ENCODE peak calls at places on chromosomes 5 and 9, in eight cellular contexts. I is pancreas, A is stomach, H is fibroblast of lung, B is mucosa of descending colon, K is body of pancreas, F is uterus, X is right atrium auricular region. R is an unnamed sample. For H3K4me1, the result is how much of the 10 kb centered on the place peaks cover.

GRCh38 chr9:14769235-14769580 is 46.7 kb upstream of the CER1 start:
- DNase-seq in X (no peak), K (no peak), A (no peak), H (peak), B (no peak), I (no peak), F (no peak), R (no peak)

GRCh38 chr5:55657443-55657842 is 54.7 kb downstream of the SLC38A9 start:
- DNase-seq in I (no peak), B (no peak), X (no peak), F (no peak), K (no peak), A (no peak), H (no peak), R (no peak)

GRCh38 chr5:14663734-14664269 is 716 bp upstream of the OTULIN start:
- DNase-seq in K (no peak), H (no peak), I (no peak), X (no peak), B (peak), F (no peak), A (no peak), R (no peak)

GRCh38 chr9:6302417-6302816 is 25.8 kb upstream of the TPD52L3 start:
- DNase-seq in X (no peak), F (no peak), B (no peak), A (no peak), K (no peak), H (peak), I (no peak), R (no peak)

GRCh38 chr9:32703635-32704034 is 68.2 kb upstream of the TAF1L start:
- DNase-seq in B (no peak), A (no peak), I (no peak), H (no peak), F (no peak), X (no peak), K (no peak), R (no peak)

GRCh38 chr5:52841114-52841513 is 53.4 kb downstream of the ITGA1 start:
- DNase-seq in A (no peak), F (no peak), X (no peak), B (no peak), K (no peak), H (no peak), I (no peak), R (no peak)

GRCh38 chr5:125277494-125278154 is 531.2 kb upstream of the ZNF608 start:
- DNase-seq in H (peak), F (no peak), I (no peak), A (no peak), B (no peak), K (no peak), X (no peak), R (no peak)

GRCh38 chr9:36905101-36906066 is 128.7 kb downstream of the PAX5 start:
- DNase-seq in I (no peak), A (no peak), K (no peak), B (no peak), H (no peak), F (no peak), X (no peak), R (no peak)

GRCh38 chr5:93035194-93035593 is 545.8 kb downstream of the NR2F1-AS1 start:
- DNase-seq in I (no peak), X (no peak), H (peak), A (no peak), K (no peak), B (no peak), F (no peak), R (no peak)

GRCh38 chr9:128394404-128395168 is 23.4 kb downstream of the URM1 start:
- DNase-seq in K (no peak), F (no peak), X (no peak), B (no peak), A (no peak), I (no peak), H (no peak), R (no peak)

GRCh38 chr9:103991698-103992097 is 102.4 kb upstream of the SMC2 start:
- DNase-seq in F (no peak), I (no peak), A (no peak), B (no peak), X (no peak), H (no peak), K (no peak), R (no peak)

GRCh38 chr9:122005597-122005996 is 87.5 kb downstream of the TTLL11 start:
- DNase-seq in H (peak), I (no peak), K (no peak), F (no peak), X (peak), A (no peak), B (no peak), R (no peak)

GRCh38 chr5:175464414-175465233 is 13.7 kb upstream of the SFXN1 start:
- DNase-seq in B (no peak), I (no peak), H (peak), A (peak), F (no peak), X (no peak), K (peak), R (peak)

GRCh38 chr9:3954228-3954949 is 345.5 kb downstream of the GLIS3 start:
- DNase-seq in X (no peak), H (no peak), K (no peak), A (no peak), B (no peak), I (no peak), F (no peak), R (no peak)

GRCh38 chr9:124780060-124780756 is 3.3 kb downstream of the OLFML2A start:
- DNase-seq in F (no peak), B (peak), H (no peak), A (peak), X (peak), I (no peak), K (no peak), R (peak)

GRCh38 chr9:69573666-69574456 is 98.3 kb downstream of the APBA1 start:
- DNase-seq in X (no peak), B (no peak), F (no peak), K (no peak), A (no peak), I (no peak), H (peak), R (no peak)

GRCh38 chr9:27192291-27192960 is 83.4 kb downstream of the TEK start:
- DNase-seq in F (no peak), I (no peak), X (no peak), B (no peak), A (no peak), H (peak), K (no peak), R (no peak)

GRCh38 chr5:143403607-143404415 is at the start of gene NR3C1:
- DNase-seq in X (peak), I (peak), F (peak), K (peak), H (peak), B (peak), A (peak), R (peak)

GRCh38 chr9:122016789-122017188 is 76.3 kb downstream of the TTLL11 start:
- DNase-seq in A (no peak), B (no peak), I (no peak), X (no peak), K (no peak), F (no peak), H (no peak), R (no peak)

GRCh38 chr5:151239237-151239861 is 13.6 kb upstream of the GM2A start:
- DNase-seq in F (peak), H (peak), X (peak), K (peak), B (peak), I (peak), A (peak), R (peak)

GRCh38 chr5:56270058-56270457 is 36.9 kb upstream of the ANKRD55 start:
- DNase-seq in X (no peak), I (no peak), B (no peak), F (no peak), A (no peak), H (no peak), K (no peak), R (no peak)

GRCh38 chr9:22050924-22051323 is 41.8 kb upstream of the CDKN2B start:
- DNase-seq in F (no peak), I (no peak), X (no peak), K (no peak), H (no peak), A (no peak), B (no peak), R (no peak)

GRCh38 chr9:114116061-114116747 is 17.1 kb upstream of the KIF12 start:
- DNase-seq in I (peak), H (no peak), F (no peak), X (no peak), K (no peak), B (no peak), A (no peak), R (no peak)

GRCh38 chr9:126113176-126113575 is 213.5 kb upstream of the MVB12B start:
- DNase-seq in F (no peak), K (no peak), B (no peak), X (no peak), A (peak), I (no peak), H (no peak), R (no peak)

GRCh38 chr5:55918097-55919035 is 67.2 kb downstream of the IL31RA start:
- DNase-seq in A (no peak), X (peak), K (no peak), I (no peak), H (no peak), B (no peak), F (no peak), R (peak)

GRCh38 chr5:168302785-168303184 is 11.3 kb downstream of the WWC1 start:
- DNase-seq in H (peak), A (no peak), B (no peak), F (no peak), X (no peak), K (no peak), I (no peak), R (no peak)

GRCh38 chr9:124332756-124333155 is 75.0 kb downstream of the NEK6 start:
- DNase-seq in F (no peak), X (no peak), B (no peak), A (no peak), I (no peak), H (no peak), K (no peak), R (no peak)

GRCh38 chr9:123237220-123237619 is 31.2 kb downstream of the STRBP start:
- DNase-seq in A (no peak), X (no peak), I (no peak), K (no peak), H (no peak), F (no peak), B (no peak), R (no peak)

GRCh38 chr5:149445739-149446369 is 66.8 kb upstream of the IL17B start:
- DNase-seq in F (peak), X (no peak), K (no peak), H (peak), I (no peak), B (no peak), A (no peak), R (no peak)

GRCh38 chr5:14351845-14352712 is 208.9 kb downstream of the TRIO start:
- DNase-seq in K (peak), F (peak), X (peak), A (peak), H (peak), I (peak), B (peak), R (peak)

GRCh38 chr5:173923236-173924104 is 35.3 kb downstream of the CPEB4 start:
- DNase-seq in A (no peak), B (no peak), F (no peak), I (no peak), H (peak), K (no peak), X (no peak), R (no peak)

GRCh38 chr5:9499498-9499876 is 46.4 kb downstream of the SEMA5A start:
- DNase-seq in I (no peak), F (no peak), K (no peak), X (no peak), A (no peak), H (no peak), B (no peak), R (no peak)

GRCh38 chr5:9497347-9497746 is 48.5 kb downstream of the SEMA5A start:
- DNase-seq in F (no peak), A (no peak), H (no peak), X (no peak), I (no peak), B (no peak), K (no peak), R (no peak)

GRCh38 chr5:9496801-9497200 is 49.1 kb downstream of the SEMA5A start:
- DNase-seq in F (no peak), H (no peak), A (no peak), K (no peak), X (no peak), B (no peak), I (no peak), R (no peak)

GRCh38 chr5:9500244-9500643 is 45.6 kb downstream of the SEMA5A start:
- DNase-seq in X (no peak), K (no peak), I (no peak), H (no peak), A (no peak), F (no peak), B (no peak), R (no peak)

GRCh38 chr5:9498541-9499497 is 47.1 kb downstream of the SEMA5A start:
- DNase-seq in B (no peak), F (no peak), K (peak), H (no peak), A (no peak), I (no peak), X (no peak), R (no peak)
- TF ChIP-seq CTCF in B (no peak), F (no peak), K (peak), H (peak), A (no peak), I (peak), X (no peak), R (no peak)

GRCh38 chr5:177607115-177607451 is 7.2 kb downstream of the B4GALT7 start:
- DNase-seq in X (no peak), H (no peak), K (no peak), A (no peak), I (no peak), F (no peak), B (no peak), R (no peak)

GRCh38 chr5:177605667-177606066 is 5.7 kb downstream of the B4GALT7 start:
- DNase-seq in X (peak), B (no peak), I (no peak), A (no peak), K (no peak), F (no peak), H (no peak), R (no peak)

GRCh38 chr5:177607452-177608192 is 7.7 kb downstream of the B4GALT7 start:
- DNase-seq in A (peak), B (peak), H (peak), I (peak), F (peak), K (peak), X (peak), R (peak)

GRCh38 chr5:177605078-177605477 is 5.1 kb downstream of the B4GALT7 start:
- DNase-seq in B (no peak), F (no peak), K (no peak), H (no peak), A (no peak), I (no peak), X (peak), R (no peak)

GRCh38 chr5:177606071-177607051 is 6.4 kb downstream of the B4GALT7 start:
- DNase-seq in A (no peak), X (peak), F (no peak), I (peak), B (no peak), K (no peak), H (no peak), R (no peak)
- H3K4me1 ChIP-seq in A (under half), X (under half), F (under half), I (under half), B (under half), K (under half), H (under half), R (under half)

DNA sequence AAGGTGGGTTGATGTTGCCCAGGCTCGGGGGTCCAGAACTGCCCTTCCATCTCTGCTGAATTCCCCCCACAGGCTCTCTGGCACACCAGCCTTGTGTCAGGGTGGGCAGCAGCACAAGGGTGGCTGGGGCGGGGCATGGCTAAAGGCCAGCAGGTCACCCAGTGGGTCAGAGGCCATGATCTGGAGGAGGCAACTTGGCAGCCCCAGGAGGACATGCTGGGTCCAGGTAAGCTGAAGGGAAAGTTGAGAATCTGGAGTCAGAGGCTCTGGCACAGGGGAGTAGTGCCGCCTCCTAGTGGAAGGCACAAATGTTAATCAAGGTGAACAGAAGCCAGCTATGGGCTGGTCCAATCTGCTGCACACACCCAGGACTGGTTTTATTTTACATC is 6.2 kb downstream of the TMEM8B start:
- DNase-seq in B (peak), X (no peak), I (peak), F (no peak), A (peak), K (peak), H (no peak), R (no peak)
- TF ChIP-seq CTCF in B (peak), X (no peak), I (no peak), F (no peak), A (no peak), K (peak), H (peak), R (no peak)

DNA sequence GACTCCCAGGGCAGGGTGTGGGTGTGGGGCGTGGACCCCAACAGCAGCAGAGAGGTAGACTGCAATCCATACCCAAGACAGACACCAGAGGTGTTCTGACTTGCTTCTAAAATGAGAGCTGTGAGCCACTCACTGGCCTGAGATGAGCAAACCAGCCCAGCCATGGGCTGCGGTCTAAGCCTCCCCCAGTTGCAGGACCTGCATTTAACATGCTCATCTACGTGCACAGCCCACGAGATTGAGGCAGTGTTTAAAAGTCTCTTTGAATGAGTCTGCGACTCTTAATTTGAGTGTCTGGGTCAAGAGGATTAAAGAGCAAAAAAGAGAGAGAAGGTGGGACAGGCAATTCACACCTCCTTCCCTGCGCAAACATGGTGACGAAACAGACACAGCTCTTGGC is 5.9 kb downstream of the SURF4 start:
- DNase-seq in K (no peak), A (no peak), I (no peak), F (no peak), X (no peak), H (no peak), B (no peak), R (no peak)
- H3K4me1 ChIP-seq in K (half or more), A (half or more), I (half or more), F (half or more), X (half or more), H (under half), B (under half), R (half or more)

GRCh38 chr5:147397616-147398015 is 112.3 kb downstream of the DPYSL3 start:
- DNase-seq in A (no peak), H (no peak), B (no peak), I (no peak), X (no peak), F (no peak), K (no peak), R (no peak)
- TF ChIP-seq CTCF in A (no peak), H (no peak), B (no peak), I (no peak), X (no peak), F (no peak), K (no peak), R (no peak)

DNA sequence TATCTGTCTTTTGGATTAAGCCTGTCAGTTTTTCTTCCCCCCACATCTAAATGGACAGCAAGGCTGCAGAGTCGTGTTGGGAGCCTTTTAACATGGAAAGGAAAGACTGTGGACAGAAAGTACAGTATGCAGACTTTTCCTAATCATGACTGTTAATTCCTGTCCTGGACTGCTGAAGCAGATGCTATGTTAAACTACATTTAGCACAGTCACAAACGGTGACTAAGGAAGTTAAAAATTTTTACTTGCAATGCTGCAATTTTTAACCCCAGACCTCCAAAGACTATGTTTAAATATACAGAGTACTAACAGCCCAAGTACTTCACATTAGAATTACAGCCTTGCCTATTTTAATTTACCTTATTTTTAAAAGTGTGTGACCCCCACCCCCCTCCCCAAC is 51.8 kb downstream of the ELAVL2 start:
- DNase-seq in X (no peak), K (no peak), B (no peak), A (no peak), F (no peak), H (peak), I (no peak), R (no peak)
- H3K4me1 ChIP-seq in X (under half), K (under half), B (under half), A (under half), F (under half), H (under half), I (under half), R (under half)